ENCODE peak calls at places on chromosome 12, in four cellular contexts. W is H9, G is GM23248, S is fibroblast of lung. H is an unnamed sample.

GRCh38 chr12:100632445-100632892 is 59.0 kb downstream of the GAS2L3 start:
- DNase-seq in G (no peak), S (no peak), W (no peak), H (no peak)

GRCh38 chr12:4276524-4277204 is 3.1 kb downstream of the CCND2 start:
- DNase-seq in W (peak; percentile 96), G (peak; percentile 80), S (peak; percentile 95), H (peak; percentile 76)

GRCh38 chr12:84741727-84742126 is 170.9 kb downstream of the SLC6A15 start:
- DNase-seq in G (peak; percentile 43), W (no peak), S (no peak), H (no peak)

GRCh38 chr12:37543131-37543965 is 773.2 kb upstream of the ALG10B start:
- DNase-seq in W (no peak), S (no peak), G (no peak), H (no peak)

GRCh38 chr12:107225626-107226025 is 132.3 kb upstream of the CRY1 start:
- DNase-seq in S (peak; percentile 14), W (peak; percentile 78), G (peak; percentile 40), H (no peak)

GRCh38 chr12:15276088-15276698 is 46.1 kb upstream of the PTPRO start:
- DNase-seq in W (no peak), G (peak; percentile 57), S (peak; percentile 70), H (peak; percentile 48)

GRCh38 chr12:52820521-52820920 is 6.6 kb upstream of the KRT4 start:
- DNase-seq in G (no peak), W (no peak), S (no peak), H (no peak)

GRCh38 chr12:53221203-53222076 is 10.6 kb downstream of the RARG start:
- DNase-seq in S (peak; percentile 61), G (peak; percentile 88), W (peak; percentile 93), H (peak; percentile 46)

GRCh38 chr12:21526053-21526452 is at the start of gene SPX:
- DNase-seq in G (peak; percentile 27), S (peak; percentile 55), W (no peak), H (peak; percentile 9)

GRCh38 chr12:120822832-120823503 is 81.2 kb downstream of the SPPL3 start:
- DNase-seq in W (peak; percentile 47), G (no peak), S (no peak), H (no peak)

GRCh38 chr12:26563555-26563954 is 269.4 kb downstream of the ITPR2 start:
- DNase-seq in W (no peak), G (no peak), S (no peak), H (no peak)

GRCh38 chr12:65300679-65301349 is 22.3 kb downstream of the MSRB3 start:
- DNase-seq in G (peak; percentile 40), S (peak; percentile 24), W (peak; percentile 55), H (peak; percentile 16)

GRCh38 chr12:65293735-65294134 is 15.3 kb downstream of the MSRB3 start:
- DNase-seq in S (no peak), G (no peak), W (no peak), H (no peak)

GRCh38 chr12:65294863-65295262 is 16.4 kb downstream of the MSRB3 start:
- DNase-seq in S (no peak), G (no peak), W (no peak), H (no peak)

GRCh38 chr12:65300067-65300466 is 21.6 kb downstream of the MSRB3 start:
- DNase-seq in W (no peak), G (no peak), S (no peak), H (no peak)

DNA sequence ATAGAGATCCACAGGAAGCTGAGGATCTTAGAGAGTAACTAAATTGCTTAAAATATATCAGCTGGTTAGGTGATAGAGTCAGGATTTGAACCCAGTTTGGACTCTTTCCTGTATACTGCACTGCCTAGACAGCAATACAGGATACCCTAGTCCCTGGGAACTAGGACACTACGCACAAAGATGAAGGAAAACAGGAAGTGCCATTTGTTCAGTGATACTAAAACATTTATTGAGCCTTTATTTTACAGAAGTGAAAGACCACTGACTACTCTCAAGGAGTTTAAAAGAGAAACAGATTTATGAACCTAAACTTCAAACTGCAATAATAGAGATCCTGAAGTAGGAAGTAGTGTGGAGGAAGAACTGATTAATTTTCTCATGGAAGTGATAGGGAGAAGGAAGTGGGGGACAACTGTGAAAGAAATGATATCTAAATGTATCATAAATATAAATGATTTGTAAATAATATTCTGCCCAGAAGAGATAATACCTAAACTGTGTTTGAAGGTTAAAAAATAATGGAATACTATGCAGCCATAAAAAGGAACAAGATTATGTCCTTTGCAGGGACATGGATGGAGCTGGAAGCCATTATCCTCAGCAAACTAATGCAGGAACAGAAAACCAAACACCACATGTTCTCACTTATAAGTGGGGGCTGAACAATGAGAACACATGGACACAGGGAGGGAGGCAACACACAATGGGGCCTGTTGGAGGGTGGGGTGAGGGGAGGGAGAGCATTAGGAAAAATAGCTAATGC is 18.2 kb downstream of the MSRB3 start:
- DNase-seq in S (no peak), W (no peak), G (no peak), H (no peak)
- H3K79me2 ChIP-seq in S (peaks cover 55% of the 10 kb centered on the region), W (no peaks in the 10 kb centered on the region), G (peaks cover 100% of the 10 kb centered on the region), H (peaks cover 6% of the 10 kb centered on the region)

GRCh38 chr12:122399592-122400373 is 22.7 kb downstream of the CLIP1 start:
- DNase-seq in W (peak; percentile 85), S (peak; percentile 94), G (peak; percentile 95), H (peak; percentile 75)
- H3K79me2 ChIP-seq in W (no peaks in the 10 kb centered on the region), S (peaks cover 62% of the 10 kb centered on the region), G (peaks cover 84% of the 10 kb centered on the region), H (peaks cover 66% of the 10 kb centered on the region)

GRCh38 chr12:46363582-46364299 is 8.8 kb downstream of the SLC38A2 start:
- DNase-seq in G (no peak), W (no peak), S (no peak), H (no peak)
- H3K79me2 ChIP-seq in G (peaks cover 94% of the 10 kb centered on the region), W (no peaks in the 10 kb centered on the region), S (peaks cover 63% of the 10 kb centered on the region), H (peaks cover 85% of the 10 kb centered on the region)

GRCh38 chr12:55728932-55729591 is at the start of gene CD63:
- DNase-seq in S (peak; percentile 96), W (peak; percentile 84), G (peak; percentile 95), H (peak; percentile 80)

GRCh38 chr12:55728185-55728931 is 451 bp downstream of the CD63 start:
- DNase-seq in W (no peak), G (peak; percentile 74), S (peak; percentile 70), H (peak; percentile 44)

GRCh38 chr12:55729592-55730446 is 1.0 kb upstream of the CD63 start:
- DNase-seq in S (peak; percentile 57), W (peak; percentile 94), G (peak; percentile 94), H (peak; percentile 93)

GRCh38 chr12:55732288-55732687 is 3.5 kb upstream of the CD63 start:
- DNase-seq in S (no peak), G (no peak), W (no peak), H (no peak)

GRCh38 chr12:55730447-55730820 is 1.6 kb upstream of the CD63 start:
- DNase-seq in G (no peak), S (no peak), W (no peak), H (no peak)
- H3K79me2 ChIP-seq in G (peaks cover 57% of the 10 kb centered on the region), S (peaks cover 41% of the 10 kb centered on the region), W (peaks cover 7% of the 10 kb centered on the region), H (peaks cover 33% of the 10 kb centered on the region)

GRCh38 chr12:31966558-31967205 is 7.5 kb downstream of the RESF1 start:
- DNase-seq in G (no peak), W (no peak), S (no peak), H (no peak)

GRCh38 chr12:31967569-31967968 is 8.4 kb downstream of the RESF1 start:
- DNase-seq in G (no peak), S (no peak), W (no peak), H (no peak)

GRCh38 chr12:31974673-31975072 is 15.5 kb downstream of the RESF1 start:
- DNase-seq in W (no peak), G (no peak), S (no peak), H (no peak)

GRCh38 chr12:31973818-31974217 is 14.6 kb downstream of the RESF1 start:
- DNase-seq in G (no peak), S (no peak), W (no peak), H (no peak)

DNA sequence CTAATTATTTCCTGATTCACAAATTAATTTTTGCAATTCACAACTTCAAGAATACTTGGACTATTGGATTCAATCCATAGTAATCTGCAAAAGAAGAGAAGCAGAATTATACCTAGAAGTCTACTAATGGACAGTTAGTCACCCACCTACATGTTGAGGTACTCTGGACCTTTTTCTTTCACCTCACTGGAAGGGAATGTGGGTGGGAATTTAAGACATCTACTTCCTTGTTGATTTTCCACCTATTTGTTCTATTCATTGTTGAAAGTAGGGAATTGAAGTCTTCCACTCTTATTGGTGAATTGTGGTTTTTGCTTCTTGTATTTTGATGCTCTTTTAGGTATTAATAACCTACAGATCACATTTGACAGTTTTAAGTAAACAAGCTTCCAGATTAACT is 11.0 kb downstream of the RESF1 start:
- DNase-seq in W (no peak), S (no peak), G (no peak), H (peak; percentile 5)
- H3K79me2 ChIP-seq in W (peaks cover 38% of the 10 kb centered on the region), S (peaks cover 12% of the 10 kb centered on the region), G (peaks cover 52% of the 10 kb centered on the region), H (peaks cover 68% of the 10 kb centered on the region)

GRCh38 chr12:31008241-31008711 is 65.4 kb upstream of the DDX11 start:
- DNase-seq in S (no peak), W (no peak), G (no peak), H (no peak)

GRCh38 chr12:31009976-31010375 is 63.7 kb upstream of the DDX11 start:
- DNase-seq in W (no peak), G (no peak), S (no peak), H (no peak)

GRCh38 chr12:31011746-31012567 is 61.7 kb upstream of the DDX11 start:
- DNase-seq in G (no peak), S (no peak), W (no peak), H (no peak)

GRCh38 chr12:31008961-31009840 is 64.5 kb upstream of the DDX11 start:
- DNase-seq in W (no peak), S (no peak), G (no peak), H (no peak)

GRCh38 chr12:31011336-31011735 is 62.3 kb upstream of the DDX11 start:
- DNase-seq in W (no peak), G (no peak), S (no peak), H (no peak)
- H3K79me2 ChIP-seq in W (no peaks in the 10 kb centered on the region), G (no peaks in the 10 kb centered on the region), S (no peaks in the 10 kb centered on the region), H (no peaks in the 10 kb centered on the region)